ENCODE peak calls at places on chromosome 4, in seven cellular contexts. M, O, V, Q, X, U and H are unnamed samples.

GRCh38 chr4:795726-796119 is 30.2 kb downstream of the CPLX1 start:
- DNase-seq in U (no peak), Q (no peak), X (no peak), O (no peak), V (no peak), M (no peak), H (no peak)

GRCh38 chr4:16264798-16265197 is 38.5 kb upstream of the TAPT1 start:
- DNase-seq in X (peak), U (peak), V (no peak), M (peak), O (peak), Q (peak), H (peak)

GRCh38 chr4:53861856-53862610 is 202.4 kb downstream of the CHIC2 start:
- DNase-seq in U (peak), M (no peak), Q (peak), O (peak), X (peak), V (no peak), H (peak)

GRCh38 chr4:26161030-26161824 is 159.6 kb upstream of the RBPJ start:
- DNase-seq in V (no peak), M (peak), Q (no peak), X (peak), O (peak), U (no peak), H (no peak)

GRCh38 chr4:3355266-3355748 is 62.5 kb downstream of the RGS12 start:
- DNase-seq in V (no peak), O (no peak), M (peak), X (no peak), Q (no peak), U (no peak), H (no peak)

GRCh38 chr4:122003335-122003734 is 51.5 kb upstream of the TRPC3 start:
- DNase-seq in U (no peak), Q (peak), V (no peak), O (peak), M (peak), X (peak), H (peak)

GRCh38 chr4:187294861-187295260 is 571.2 kb upstream of the FAT1 start:
- DNase-seq in U (peak), V (no peak), Q (peak), O (peak), X (peak), M (no peak), H (peak)

GRCh38 chr4:79685542-79685941 is 277.5 kb upstream of the GK2 start:
- DNase-seq in X (no peak), Q (no peak), M (no peak), V (no peak), U (no peak), O (no peak), H (no peak)

GRCh38 chr4:169351860-169352259 is 81.1 kb upstream of the SH3RF1 start:
- DNase-seq in V (no peak), Q (peak), U (no peak), M (peak), X (no peak), O (no peak), H (peak)

GRCh38 chr4:24702266-24702665 is 93.1 kb upstream of the SOD3 start:
- DNase-seq in U (no peak), Q (no peak), M (no peak), X (no peak), V (no peak), O (no peak), H (no peak)

GRCh38 chr4:56080384-56080783 is 131.6 kb downstream of the CEP135 start:
- DNase-seq in U (no peak), M (no peak), O (no peak), X (no peak), V (no peak), Q (no peak), H (peak)

GRCh38 chr4:6280365-6280996 is 10.8 kb downstream of the WFS1 start:
- DNase-seq in Q (no peak), M (no peak), U (no peak), X (no peak), O (no peak), V (no peak), H (no peak)

GRCh38 chr4:87420431-87420830 is 1.9 kb upstream of the NUDT9 start:
- DNase-seq in Q (no peak), V (no peak), U (no peak), O (no peak), X (no peak), M (no peak), H (no peak)

GRCh38 chr4:3582091-3582475 is 49.9 kb upstream of the LRPAP1 start:
- DNase-seq in V (no peak), Q (no peak), U (no peak), O (no peak), X (no peak), M (no peak), H (no peak)

GRCh38 chr4:26891054-26891453 is 30.4 kb downstream of the STIM2 start:
- DNase-seq in U (no peak), Q (no peak), O (no peak), M (no peak), V (no peak), X (no peak), H (no peak)

GRCh38 chr4:109559983-109560686 is at the start of gene MCUB:
- DNase-seq in Q (peak), M (peak), V (peak), U (peak), X (peak), O (peak), H (peak)

GRCh38 chr4:168839758-168840385 is 170.2 kb downstream of the CBR4 start:
- DNase-seq in Q (peak), X (no peak), U (no peak), M (no peak), V (no peak), O (peak), H (peak)

GRCh38 chr4:931194-931959 is 739 bp downstream of the GAK start:
- DNase-seq in O (peak), V (no peak), U (no peak), X (peak), M (peak), Q (peak), H (peak)

GRCh38 chr4:2296621-2297601 is 35.0 kb upstream of the MXD4 start:
- DNase-seq in O (no peak), U (no peak), V (no peak), M (no peak), X (no peak), Q (no peak), H (no peak)

GRCh38 chr4:5036239-5036638 is 15.0 kb upstream of the STK32B start:
- DNase-seq in O (peak), M (peak), V (no peak), U (peak), Q (peak), X (no peak), H (peak)

GRCh38 chr4:25863347-25863784 is 578 bp upstream of the SEL1L3 start:
- DNase-seq in O (no peak), Q (no peak), U (no peak), V (no peak), X (no peak), M (no peak), H (no peak)

GRCh38 chr4:71680706-71681105 is 103.2 kb downstream of the GC start:
- DNase-seq in V (no peak), M (no peak), Q (peak), O (no peak), U (no peak), X (no peak), H (no peak)